ENCODE peak calls at places on chromosomes 6 and 20, in five cellular contexts. Q, A, T, S and B are unnamed samples.

GRCh38 chr6:41818271-41819054 is 31.0 kb downstream of the TOMM6 start:
- DNase-seq in Q (no peak), A (no peak), T (no peak), S (no peak), B (no peak)

GRCh38 chr6:97958143-97958542 is 675.1 kb upstream of the MMS22L start:
- DNase-seq in Q (no peak), A (peak), T (peak), S (no peak), B (no peak)

GRCh38 chr20:63279931-63280330 is 7.3 kb downstream of the ARFGAP1 start:
- DNase-seq in Q (no peak), A (no peak), T (peak), S (no peak), B (no peak)

GRCh38 chr6:136330634-136331033 is 41.0 kb upstream of the BCLAF1 start:
- DNase-seq in Q (no peak), A (no peak), T (no peak), S (no peak), B (no peak)

GRCh38 chr6:138115877-138116660 is 8.8 kb upstream of the PERP start:
- DNase-seq in Q (peak), A (no peak), T (peak), S (peak), B (no peak)

GRCh38 chr6:18260448-18261106 is 3.8 kb downstream of the DEK start:
- DNase-seq in Q (peak), A (no peak), T (no peak), S (no peak), B (no peak)

GRCh38 chr6:46510656-46511055 is 19.4 kb upstream of the RCAN2 start:
- DNase-seq in Q (peak), A (no peak), T (no peak), S (no peak), B (no peak)

GRCh38 chr6:3750324-3751018 is 1.0 kb downstream of the PXDC1 start:
- DNase-seq in Q (peak), A (no peak), T (peak), S (peak), B (no peak)

GRCh38 chr20:32789896-32790750 is 27.9 kb downstream of the DNMT3B start:
- DNase-seq in Q (peak), A (peak), T (peak), S (peak), B (no peak)

GRCh38 chr6:153511896-153512496 is 380.9 kb upstream of the RGS17 start:
- DNase-seq in Q (peak), A (peak), T (no peak), S (no peak), B (peak)

GRCh38 chr20:44776977-44777376 is 31.3 kb downstream of the KCNK15 start:
- DNase-seq in Q (peak), A (peak), T (no peak), S (no peak), B (no peak)

GRCh38 chr6:76703285-76703684 is 630.8 kb upstream of the IMPG1 start:
- DNase-seq in Q (no peak), A (no peak), T (no peak), S (no peak), B (no peak)

GRCh38 chr20:25272223-25273000 is 24.5 kb downstream of the PYGB start:
- DNase-seq in Q (peak), A (no peak), T (peak), S (no peak), B (no peak)

GRCh38 chr6:97405818-97406409 is 122.9 kb upstream of the MMS22L start:
- DNase-seq in Q (no peak), A (no peak), T (no peak), S (no peak), B (no peak)

GRCh38 chr6:11509471-11509870 is 28.1 kb upstream of the TMEM170B start:
- DNase-seq in Q (no peak), A (no peak), T (no peak), S (no peak), B (no peak)

GRCh38 chr20:50670126-50670862 is 21.0 kb downstream of the RIPOR3 start:
- DNase-seq in Q (no peak), A (no peak), T (no peak), S (no peak), B (no peak)

GRCh38 chr6:111713811-111714210 is 108.1 kb upstream of the TRAF3IP2 start:
- DNase-seq in Q (no peak), A (no peak), T (no peak), S (no peak), B (no peak)

GRCh38 chr6:35449287-35449881 is 2.8 kb upstream of the FANCE start:
- DNase-seq in Q (no peak), A (no peak), T (no peak), S (no peak), B (no peak)

GRCh38 chr6:6781172-6781876 is 192.8 kb downstream of the LY86 start:
- DNase-seq in Q (peak), A (no peak), T (peak), S (no peak), B (no peak)

GRCh38 chr6:29641430-29642213 is 8.6 kb upstream of the GABBR1 start:
- DNase-seq in Q (no peak), A (no peak), T (no peak), S (no peak), B (no peak)

GRCh38 chr20:31566658-31567379 is 38.3 kb upstream of the ID1 start:
- DNase-seq in Q (no peak), A (no peak), T (no peak), S (no peak), B (no peak)

GRCh38 chr20:57437672-57438330 is 46.6 kb downstream of the RBM38 start:
- DNase-seq in Q (no peak), A (no peak), T (peak), S (no peak), B (no peak)

GRCh38 chr6:84282566-84282965 is 55.1 kb upstream of the CEP162 start:
- DNase-seq in Q (no peak), A (no peak), T (peak), S (peak), B (no peak)

GRCh38 chr6:103870970-103871369 is 988.7 kb downstream of the HACE1 start:
- DNase-seq in Q (no peak), A (no peak), T (no peak), S (no peak), B (no peak)

GRCh38 chr6:27295301-27296079 is 16.6 kb downstream of the POM121L2 start:
- DNase-seq in Q (peak), A (peak), T (no peak), S (no peak), B (no peak)

GRCh38 chr20:45518282-45518681 is 2.9 kb upstream of the SPINT3 start:
- DNase-seq in Q (no peak), A (no peak), T (no peak), S (peak), B (no peak)

GRCh38 chr20:25066386-25066785 is 8.4 kb upstream of the ACSS1 start:
- DNase-seq in Q (no peak), A (no peak), T (no peak), S (no peak), B (no peak)

GRCh38 chr20:45320948-45321595 is 13.0 kb upstream of the MATN4 start:
- DNase-seq in Q (no peak), A (no peak), T (no peak), S (no peak), B (no peak)